ENCODE peak calls at places on chromosome 14, in nine cellular contexts. S, T, Q, H, W, O, F, L and Y are unnamed samples. For H3K27me3 and H3K4me1, the result is how much of the 10 kb centered on the place peaks cover.

GRCh38 chr14:95359974-95360826 is 40.5 kb upstream of the CLMN start:
- DNase-seq in O (no peak), W (no peak), F (no peak), T (no peak), Q (peak), S (no peak), H (peak), L (no peak), Y (no peak)

GRCh38 chr14:50955373-50956043 is 11.2 kb upstream of the PYGL start:
- DNase-seq in L (peak), Q (no peak), F (no peak), W (peak), H (no peak), O (peak), S (peak), T (no peak), Y (peak)

GRCh38 chr14:61510736-61511557 is 184.4 kb upstream of the HIF1A start:
- DNase-seq in O (peak), S (no peak), W (no peak), H (peak), T (no peak), L (no peak), Q (no peak), F (no peak), Y (no peak)

GRCh38 chr14:89955022-89955414 is 488 bp upstream of the EFCAB11 start:
- DNase-seq in L (no peak), O (no peak), W (no peak), F (no peak), T (no peak), H (peak), Q (no peak), S (no peak), Y (no peak)

GRCh38 chr14:80055912-80056801 is 155.1 kb downstream of the DIO2 start:
- DNase-seq in L (peak), Q (peak), W (no peak), F (no peak), S (no peak), O (no peak), H (peak), T (no peak), Y (peak)

GRCh38 chr14:77044776-77045569 is 16.5 kb upstream of the IRF2BPL start:
- DNase-seq in T (no peak), O (no peak), L (no peak), W (no peak), S (no peak), H (peak), Q (no peak), F (no peak), Y (no peak)

GRCh38 chr14:88181072-88181471 is 142.0 kb downstream of the KCNK10 start:
- DNase-seq in S (no peak), L (no peak), F (no peak), Q (no peak), T (no peak), O (no peak), H (no peak), W (no peak), Y (no peak)

GRCh38 chr14:23138173-23138535 is 19.1 kb upstream of the CEBPE start:
- DNase-seq in T (no peak), H (no peak), L (peak), Q (no peak), F (no peak), O (no peak), W (no peak), S (no peak), Y (no peak)

GRCh38 chr14:34018564-34019244 is 67.8 kb upstream of the EGLN3 start:
- DNase-seq in W (no peak), O (peak), H (no peak), Q (no peak), L (no peak), S (no peak), T (no peak), F (peak), Y (no peak)

GRCh38 chr14:62670526-62670925 is 374.7 kb downstream of the KCNH5 start:
- DNase-seq in W (no peak), F (no peak), T (no peak), H (no peak), O (no peak), Q (no peak), L (peak), S (no peak), Y (no peak)

GRCh38 chr14:20697273-20698017 is 8.9 kb downstream of the ANG start:
- DNase-seq in T (peak), O (no peak), F (peak), S (no peak), Q (peak), H (peak), L (peak), W (no peak), Y (peak)

GRCh38 chr14:82779301-82779700 is 1245.6 kb upstream of the SEL1L start:
- DNase-seq in H (no peak), L (no peak), T (no peak), F (no peak), W (no peak), S (peak), O (no peak), Q (no peak), Y (no peak)

GRCh38 chr14:22472935-22473854 is 115.8 kb downstream of the DAD1 start:
- DNase-seq in F (no peak), W (no peak), H (peak), O (no peak), S (no peak), L (peak), T (no peak), Q (peak), Y (no peak)

GRCh38 chr14:56044196-56044595 is 74.0 kb upstream of the PELI2 start:
- DNase-seq in W (no peak), T (no peak), L (no peak), O (no peak), F (no peak), H (no peak), S (no peak), Q (no peak), Y (no peak)

GRCh38 chr14:30267141-30267540 is 291.8 kb upstream of the G2E3 start:
- DNase-seq in T (no peak), F (no peak), O (no peak), S (no peak), H (no peak), Q (no peak), W (no peak), L (peak), Y (no peak)

GRCh38 chr14:106586098-106586704 is 1059.8 kb downstream of the TMEM121 start:
- DNase-seq in S (peak), O (no peak), L (no peak), W (no peak), Q (no peak), F (peak), H (peak), T (peak), Y (no peak)

GRCh38 chr14:55071870-55072640 is 20.6 kb downstream of the MAPK1IP1L start:
- DNase-seq in F (peak), T (no peak), S (no peak), L (peak), O (no peak), H (no peak), Q (no peak), W (no peak), Y (peak)

GRCh38 chr14:31357279-31357678 is 63.1 kb downstream of the HEATR5A start:
- DNase-seq in L (no peak), T (no peak), F (no peak), Q (no peak), W (no peak), S (no peak), H (no peak), O (no peak), Y (no peak)

GRCh38 chr14:20606190-20606901 is 15.2 kb upstream of the RNASE12 start:
- DNase-seq in L (peak), H (peak), W (no peak), S (no peak), F (no peak), Q (no peak), O (no peak), T (no peak), Y (no peak)

GRCh38 chr14:58836303-58836702 is 198.5 kb downstream of the DACT1 start:
- DNase-seq in L (no peak), Q (no peak), F (no peak), H (no peak), S (no peak), W (no peak), T (no peak), O (no peak), Y (no peak)

GRCh38 chr14:54652188-54652889 is 85.4 kb downstream of the SAMD4A start:
- DNase-seq in S (peak), H (peak), F (no peak), Q (peak), W (peak), O (peak), L (peak), T (no peak), Y (peak)

GRCh38 chr14:96167224-96168148 is 37.2 kb upstream of the BDKRB2 start:
- DNase-seq in O (peak), S (no peak), L (peak), T (no peak), W (no peak), Q (no peak), F (no peak), H (no peak), Y (no peak)

GRCh38 chr14:21070610-21071224 is 613 bp downstream of the ARHGEF40 start:
- DNase-seq in T (no peak), F (peak), O (peak), W (peak), L (no peak), H (peak), Q (peak), S (no peak), Y (no peak)

GRCh38 chr14:76293221-76293620 is 82.7 kb upstream of the ESRRB start:
- DNase-seq in O (no peak), T (no peak), L (no peak), Q (no peak), H (no peak), W (no peak), F (no peak), S (no peak), Y (no peak)

DNA sequence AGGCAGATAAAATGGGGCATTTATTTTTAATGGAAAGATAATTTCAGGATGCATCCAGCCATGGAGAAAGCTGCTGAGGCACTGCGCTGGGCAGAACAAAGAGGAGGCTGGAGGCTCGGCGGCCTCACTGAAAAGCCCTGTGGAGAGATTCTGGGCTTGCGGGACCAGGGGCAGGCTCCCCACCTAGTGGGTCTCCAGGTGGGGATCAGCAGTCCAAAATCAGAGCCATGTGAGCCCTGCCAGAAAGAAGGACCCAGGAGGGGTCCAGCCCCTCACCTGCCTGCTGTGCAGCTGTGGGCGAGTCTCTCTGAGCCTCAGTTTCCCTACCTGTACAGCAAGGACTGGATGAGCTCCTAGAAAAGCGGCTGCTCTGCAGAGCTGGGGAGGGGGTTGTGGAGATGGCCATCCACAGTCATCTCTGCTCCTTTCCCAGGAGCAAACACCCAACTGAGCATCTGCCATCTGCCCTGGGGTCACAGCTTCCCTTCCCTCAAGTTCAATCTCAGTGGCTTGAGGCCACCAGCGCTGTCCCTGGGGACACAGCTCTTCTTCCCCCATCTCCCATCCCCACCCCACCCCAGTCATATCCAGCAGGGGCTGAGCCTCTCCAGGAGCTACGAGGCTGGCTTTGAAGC is 23.8 kb upstream of the C14orf180 start:
- DNase-seq in L (no peak), T (no peak), O (no peak), H (no peak), F (no peak), S (peak), W (peak), Q (no peak), Y (no peak)
- H3K27me3 ChIP-seq in L (under half), T (under half), O (half or more), H (under half), F (under half), S (under half), W (half or more), Q (under half), Y (under half)

GRCh38 chr14:100473249-100473648 is 114.0 kb downstream of the BEGAIN start:
- DNase-seq in L (no peak), Q (no peak), T (no peak), H (no peak), W (no peak), O (no peak), F (no peak), S (no peak), Y (no peak)

GRCh38 chr14:100472094-100472455 is 115.1 kb downstream of the BEGAIN start:
- DNase-seq in L (no peak), T (no peak), H (no peak), S (no peak), F (no peak), O (no peak), W (no peak), Q (no peak), Y (no peak)

GRCh38 chr14:100470523-100470897 is 116.7 kb downstream of the BEGAIN start:
- DNase-seq in O (no peak), Q (no peak), F (no peak), H (no peak), L (no peak), S (no peak), T (no peak), W (no peak), Y (no peak)

GRCh38 chr14:100472491-100472890 is 114.7 kb downstream of the BEGAIN start:
- DNase-seq in T (no peak), L (no peak), H (no peak), F (no peak), W (no peak), Q (no peak), O (no peak), S (no peak), Y (no peak)

DNA sequence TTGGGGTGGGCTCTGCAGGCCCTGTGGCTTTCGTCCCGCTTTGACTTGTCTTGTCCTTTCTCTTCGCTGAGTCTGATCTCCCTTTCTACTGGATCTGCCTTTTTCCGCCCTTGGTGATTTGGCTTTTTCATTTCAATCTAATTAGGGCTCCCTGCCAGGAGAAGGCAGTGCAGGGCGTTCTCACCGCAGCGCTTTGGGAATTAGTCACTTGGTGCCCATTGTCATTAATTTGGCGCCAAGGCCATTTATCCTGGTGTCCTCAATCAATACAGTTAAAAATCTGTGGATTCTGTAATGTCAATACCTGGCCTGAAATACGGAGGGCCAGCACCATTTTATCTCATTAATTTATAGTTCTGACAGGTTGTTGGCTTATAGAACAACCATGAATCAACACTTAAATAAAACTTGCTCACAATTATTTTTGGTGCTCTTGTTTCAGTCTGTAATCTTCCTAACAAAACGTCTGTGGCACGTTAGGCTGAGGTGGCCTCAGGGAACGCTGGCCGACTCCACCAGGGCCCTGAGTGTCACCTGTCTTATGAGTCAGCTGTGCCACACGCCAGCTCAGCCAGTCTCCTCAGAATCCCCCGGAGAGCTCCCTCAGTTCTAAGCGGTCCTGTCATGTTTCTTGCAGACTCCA is 115.6 kb downstream of the BEGAIN start:
- DNase-seq in H (peak), W (no peak), L (no peak), F (no peak), T (no peak), S (no peak), Q (no peak), O (no peak), Y (peak)
- H3K27ac ChIP-seq in H (peak), W (no peak), L (no peak), F (no peak), T (no peak), S (no peak), Q (no peak), O (no peak), Y (no peak)

DNA sequence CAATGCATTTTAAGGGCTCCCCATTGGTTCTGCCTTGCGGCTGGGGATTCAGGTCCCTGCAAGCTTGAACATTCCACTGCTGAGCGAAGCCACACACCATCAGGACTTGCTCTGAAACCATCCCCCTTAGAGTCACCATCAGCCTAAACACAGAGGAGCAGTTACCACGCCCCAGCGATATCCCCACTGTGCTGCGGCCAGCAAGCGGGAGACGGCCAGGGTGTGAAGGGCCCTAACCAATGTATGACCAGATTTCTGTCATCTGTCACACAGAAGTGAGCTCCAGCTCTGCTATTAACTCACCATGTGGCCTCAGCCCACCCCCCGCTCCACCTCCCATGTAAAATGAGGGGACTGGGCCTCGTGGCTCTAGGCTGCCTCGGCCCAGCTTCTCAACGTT is 29.6 kb downstream of the CCDC88C start:
- DNase-seq in S (no peak), H (no peak), L (no peak), W (no peak), T (no peak), F (no peak), Q (no peak), O (no peak), Y (no peak)
- H3K4me1 ChIP-seq in S (under half), H (under half), L (under half), W (half or more), T (half or more), F (half or more), Q (under half), O (under half), Y (under half)

GRCh38 chr14:36506732-36507614 is 13.1 kb downstream of the NKX2-1 start:
- DNase-seq in W (no peak), F (no peak), S (peak), Q (no peak), O (no peak), L (no peak), T (no peak), H (no peak), Y (no peak)

GRCh38 chr14:36504805-36505192 is 15.2 kb downstream of the NKX2-1 start:
- DNase-seq in O (no peak), W (no peak), Q (no peak), F (no peak), T (no peak), L (no peak), S (no peak), H (no peak), Y (no peak)

GRCh38 chr14:36503771-36504741 is 16.0 kb downstream of the NKX2-1 start:
- DNase-seq in O (no peak), H (no peak), Q (no peak), T (no peak), L (no peak), S (peak), W (peak), F (no peak), Y (no peak)

GRCh38 chr14:36505892-36506731 is 13.9 kb downstream of the NKX2-1 start:
- DNase-seq in W (peak), O (no peak), L (no peak), Q (no peak), S (peak), T (no peak), F (no peak), H (no peak), Y (no peak)

GRCh38 chr14:36505193-36505815 is 14.7 kb downstream of the NKX2-1 start:
- DNase-seq in T (no peak), S (peak), F (no peak), Q (no peak), L (no peak), H (no peak), O (no peak), W (peak), Y (no peak)
- H3K27me3 ChIP-seq in T (under half), S (half or more), F (under half), Q (half or more), L (half or more), H (half or more), O (half or more), W (half or more), Y (half or more)

GRCh38 chr14:65981192-65981843 is 504.9 kb upstream of the CCDC196 start:
- DNase-seq in S (no peak), Q (no peak), F (no peak), T (no peak), O (no peak), W (no peak), L (no peak), H (no peak), Y (no peak)

GRCh38 chr14:65975865-65976264 is 510.3 kb upstream of the CCDC196 start:
- DNase-seq in H (no peak), S (no peak), W (no peak), Q (no peak), O (no peak), F (no peak), T (no peak), L (no peak), Y (no peak)

GRCh38 chr14:65972891-65973290 is 513.3 kb upstream of the CCDC196 start:
- DNase-seq in F (no peak), L (no peak), W (no peak), H (no peak), T (no peak), Q (no peak), O (no peak), S (no peak), Y (no peak)

GRCh38 chr14:65972346-65972745 is 513.8 kb upstream of the CCDC196 start:
- DNase-seq in F (no peak), S (no peak), T (no peak), H (no peak), Q (no peak), W (no peak), O (no peak), L (no peak), Y (no peak)

DNA sequence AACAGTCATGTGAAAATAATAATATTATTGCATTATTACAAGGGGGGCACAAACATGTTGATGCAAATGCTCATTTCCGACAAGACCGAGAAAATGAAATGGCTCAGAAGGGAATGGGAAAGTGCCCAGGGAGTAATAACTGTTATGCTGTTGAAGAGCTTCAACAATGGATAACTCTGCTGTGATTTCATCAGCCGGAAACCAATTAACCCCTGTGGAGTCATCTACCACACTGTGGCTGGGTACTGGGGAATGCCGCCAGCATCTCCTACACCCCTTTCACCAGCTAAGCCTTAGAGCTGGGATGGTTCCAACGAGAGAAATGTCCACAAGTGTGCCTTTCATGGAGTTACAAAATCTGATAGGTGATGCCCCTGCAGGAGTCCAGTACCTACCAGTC is 509.4 kb upstream of the CCDC196 start:
- DNase-seq in T (no peak), O (no peak), W (no peak), F (no peak), S (no peak), Q (no peak), H (no peak), L (no peak), Y (no peak)
- H3K27ac ChIP-seq in T (no peak), O (no peak), W (no peak), F (no peak), S (no peak), Q (no peak), H (no peak), L (no peak), Y (no peak)

GRCh38 chr14:104966261-104967143 is 11.7 kb downstream of the AHNAK2 start:
- DNase-seq in Q (no peak), L (no peak), F (no peak), S (no peak), W (peak), O (peak), H (no peak), T (no peak), Y (no peak)
- H3K4me1 ChIP-seq in Q (under half), L (half or more), F (under half), S (under half), W (under half), O (half or more), H (under half), T (under half), Y (under half)